ENCODE peak calls at places on chromosomes 13 and 19, in four cellular contexts. W is HepG2, H is WTC11, S is K562. E is an unnamed sample.

GRCh38 chr13:25018729-25019115 is 77.2 kb upstream of the PABPC3 start:
- DNase-seq in W (no peak), H (peak), S (no peak), E (no peak)

GRCh38 chr13:30998548-30999140 is 66.2 kb downstream of the TEX26 start:
- DNase-seq in W (no peak), H (no peak), S (no peak), E (no peak)

GRCh38 chr13:108917581-108917980 is 288.2 kb downstream of the MYO16 start:
- DNase-seq in W (no peak), H (no peak), S (no peak), E (no peak)

GRCh38 chr19:44236384-44236783 is 23.3 kb upstream of the ZNF233 start:
- DNase-seq in W (no peak), H (no peak), S (no peak), E (no peak)

GRCh38 chr13:41960195-41960699 is 662 bp downstream of the VWA8 start:
- DNase-seq in W (peak), H (no peak), S (peak), E (no peak)

GRCh38 chr19:46616631-46617322 is 8.1 kb downstream of the PTGIR start:
- DNase-seq in W (peak), H (peak), S (peak), E (no peak)

GRCh38 chr13:85347251-85347650 is 452.0 kb downstream of the SLITRK6 start:
- DNase-seq in W (no peak), H (no peak), S (no peak), E (no peak)

GRCh38 chr13:48251616-48252081 is 18.6 kb downstream of the ITM2B start:
- DNase-seq in W (no peak), H (no peak), S (no peak), E (no peak)

GRCh38 chr19:1213391-1214286 is 8.1 kb downstream of the STK11 start:
- DNase-seq in W (no peak), H (no peak), S (no peak), E (peak)

GRCh38 chr19:31883299-31883990 is 462.0 kb upstream of the ZNF507 start:
- DNase-seq in W (no peak), H (no peak), S (no peak), E (no peak)

GRCh38 chr13:49443327-49443688 is 556 bp downstream of the CAB39L start:
- DNase-seq in W (peak), H (no peak), S (peak), E (no peak)

GRCh38 chr13:73816702-73817101 is 317.5 kb downstream of the KLF12 start:
- DNase-seq in W (no peak), H (no peak), S (no peak), E (no peak)

GRCh38 chr19:46661020-46661731 is at the start of gene DACT3:
- DNase-seq in W (peak), H (peak), S (peak), E (peak)

GRCh38 chr13:71285700-71286099 is 581.3 kb downstream of the DACH1 start:
- DNase-seq in W (no peak), H (no peak), S (no peak), E (no peak)

GRCh38 chr19:1652471-1653299 is at the start of gene TCF3:
- DNase-seq in W (peak), H (peak), S (peak), E (peak)

GRCh38 chr13:31134055-31134711 is 27.5 kb downstream of the HSPH1 start:
- DNase-seq in W (no peak), H (no peak), S (no peak), E (no peak)

GRCh38 chr19:53993448-53993847 is 2.0 kb downstream of the CACNG6 start:
- DNase-seq in W (no peak), H (no peak), S (no peak), E (no peak)

GRCh38 chr19:13692096-13692495 is 72.2 kb upstream of the MRI1 start:
- DNase-seq in W (no peak), H (no peak), S (no peak), E (no peak)

GRCh38 chr19:24071078-24071477 is 15.9 kb upstream of the ZNF254 start:
- DNase-seq in W (no peak), H (no peak), S (no peak), E (no peak)
- TF ChIP-seq CREM in W (no peak), H (no peak), S (no peak), E (no peak)

GRCh38 chr19:15538774-15539173 is 30.4 kb downstream of the CYP4F22 start:
- DNase-seq in W (no peak), H (no peak), S (peak), E (no peak)
- TF ChIP-seq SP1 in W (no peak), H (no peak), S (no peak), E (no peak)

DNA sequence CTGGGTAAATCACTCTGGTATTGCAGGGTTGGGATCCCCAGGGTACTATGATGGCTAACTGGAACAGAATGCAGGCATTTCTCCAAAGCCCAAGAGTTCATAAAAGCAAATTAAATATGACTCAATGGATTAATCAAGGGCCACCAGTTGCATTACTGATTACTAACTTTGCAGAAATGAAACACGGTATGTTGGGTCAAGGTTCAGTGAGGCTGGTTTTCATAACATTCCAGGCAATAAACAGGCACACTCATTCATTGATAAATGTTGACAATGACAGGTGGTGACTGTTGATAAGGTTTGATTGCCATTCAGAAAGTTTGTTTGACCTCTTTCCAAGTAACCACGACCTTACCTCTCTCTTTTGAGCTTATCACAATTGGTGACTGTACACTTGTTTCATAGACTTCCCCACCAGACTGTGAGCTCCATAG is 506 bp upstream of the AP1M1 start:
- DNase-seq in W (peak), H (no peak), S (no peak), E (no peak)
- TF ChIP-seq CREM in W (no peak), H (no peak), S (peak), E (no peak)

DNA sequence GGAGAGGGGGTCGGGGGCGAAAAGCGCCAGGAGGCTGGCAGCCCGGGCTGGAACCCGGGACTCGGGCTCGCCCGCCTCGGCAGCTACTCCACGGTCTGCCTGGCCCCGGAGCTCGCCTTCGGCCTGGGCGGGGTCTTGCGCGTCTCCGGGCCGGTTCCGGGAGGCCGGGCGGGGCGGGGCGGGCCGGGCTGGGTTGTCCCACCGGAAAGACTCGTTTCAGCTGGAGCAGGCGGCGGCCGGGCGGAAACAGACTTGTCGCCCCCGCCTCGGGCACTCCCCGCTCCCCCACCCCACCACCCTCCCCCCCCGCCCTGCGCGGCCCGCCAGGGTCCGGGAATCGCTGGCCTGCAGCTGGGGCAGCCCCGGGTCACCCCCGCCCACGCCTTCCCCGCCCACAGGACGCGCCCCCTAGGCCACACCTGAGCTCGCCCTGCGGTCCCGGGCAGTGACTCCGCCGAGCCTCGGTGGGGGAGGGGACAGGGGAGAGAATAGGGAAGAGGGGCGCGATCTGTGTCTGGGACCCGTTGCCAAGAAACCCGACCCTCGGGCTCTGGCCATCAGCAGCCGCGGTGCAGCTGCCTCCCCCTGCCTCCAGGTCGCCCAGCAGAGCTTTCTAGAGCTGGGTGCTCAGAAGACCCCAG is 109.4 kb downstream of the KCTD15 start:
- DNase-seq in W (no peak), H (peak), S (peak), E (no peak)
- TF ChIP-seq SP1 in W (no peak), H (no peak), S (no peak), E (no peak)

DNA sequence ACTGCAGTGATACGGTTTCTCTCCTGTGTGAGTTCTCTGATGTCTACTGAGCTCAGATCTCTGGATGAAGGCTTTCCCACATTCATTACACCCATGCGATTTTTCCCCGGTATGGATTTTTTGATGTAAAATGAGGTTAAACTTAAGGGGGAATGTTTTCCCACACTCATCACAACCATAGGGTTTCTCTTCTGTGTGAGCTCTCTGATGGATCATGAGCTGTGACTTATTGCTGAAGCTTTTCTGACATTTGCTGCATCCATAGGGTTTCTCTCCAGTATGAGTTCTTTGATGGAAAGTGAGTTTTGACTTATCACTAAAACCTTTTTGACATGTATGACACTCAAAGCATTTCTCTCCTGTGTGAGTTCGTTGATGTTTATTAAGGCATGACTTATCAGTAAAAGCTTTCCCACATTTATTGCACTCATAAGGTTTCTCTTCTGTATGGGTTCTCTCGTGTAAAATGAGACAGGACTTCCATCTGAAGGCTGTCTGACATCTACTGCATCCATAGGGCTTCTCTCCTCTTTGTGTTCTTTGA is 10.6 kb upstream of the ZNF649 start:
- DNase-seq in W (no peak), H (no peak), S (no peak), E (no peak)
- TF ChIP-seq CREM in W (no peak), H (no peak), S (no peak), E (no peak)

GRCh38 chr13:114072421-114072820 is 60.0 kb downstream of the RASA3 start:
- DNase-seq in W (no peak), H (no peak), S (no peak), E (no peak)

GRCh38 chr13:114071991-114072390 is 60.4 kb downstream of the RASA3 start:
- DNase-seq in W (no peak), H (peak), S (no peak), E (no peak)

GRCh38 chr13:114074671-114075315 is 57.6 kb downstream of the RASA3 start:
- DNase-seq in W (no peak), H (no peak), S (no peak), E (no peak)

GRCh38 chr13:114076329-114076761 is 56.1 kb downstream of the RASA3 start:
- DNase-seq in W (no peak), H (no peak), S (no peak), E (no peak)

GRCh38 chr13:114073881-114074551 is 58.4 kb downstream of the RASA3 start:
- DNase-seq in W (no peak), H (no peak), S (no peak), E (no peak)
- TF ChIP-seq SP1 in W (no peak), H (no peak), S (no peak), E (no peak)

DNA sequence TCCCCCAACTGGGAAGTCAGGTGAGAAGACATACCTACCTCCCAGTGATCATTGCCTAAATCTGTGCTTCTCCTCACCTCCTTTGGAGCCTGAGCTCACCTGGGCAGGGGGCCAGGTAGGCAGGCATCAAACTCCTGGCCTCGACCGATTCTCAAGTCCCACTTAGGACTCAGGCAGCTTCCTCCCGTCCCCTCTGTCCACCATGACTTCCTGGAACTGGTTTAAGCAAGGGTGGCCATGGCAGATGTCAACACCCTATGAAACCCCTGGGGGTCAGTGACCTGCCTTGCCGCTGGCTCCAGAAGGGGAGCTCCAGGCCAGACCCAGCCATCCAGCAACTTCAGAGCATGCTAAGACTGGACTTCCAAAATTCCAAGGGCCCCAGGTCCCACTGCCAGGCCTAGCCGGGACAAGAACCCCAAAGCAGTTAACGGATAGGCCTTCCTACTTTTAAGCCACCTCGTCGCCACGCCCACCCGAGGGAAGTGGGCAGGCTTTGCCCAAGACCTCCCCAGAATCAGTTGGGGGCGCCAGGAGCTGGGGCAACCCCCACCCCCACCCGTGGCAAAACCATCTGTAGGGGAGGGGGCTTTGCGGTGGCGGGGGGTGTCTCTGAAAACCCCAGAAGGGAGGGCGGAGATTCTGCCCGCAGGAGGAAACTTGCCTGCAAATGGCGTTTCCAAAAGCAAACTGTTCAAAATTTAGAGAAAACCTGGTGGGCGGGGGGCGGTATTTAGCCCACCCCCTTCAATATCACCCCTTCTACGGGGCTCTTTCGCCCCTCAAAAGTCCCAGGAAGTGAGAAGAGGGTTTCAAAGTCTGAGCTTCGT is 657 bp downstream of the PLIN3 start:
- DNase-seq in W (peak), H (peak), S (peak), E (no peak)
- TF ChIP-seq CREM in W (no peak), H (peak), S (no peak), E (no peak)

GRCh38 chr19:11480927-11481776 is at the start of gene ELAVL3:
- DNase-seq in W (no peak), H (peak), S (no peak), E (no peak)

GRCh38 chr19:11480081-11480926 is 542 bp downstream of the ELAVL3 start:
- DNase-seq in W (no peak), H (peak), S (no peak), E (no peak)

GRCh38 chr19:11479090-11479469 is 1.8 kb downstream of the ELAVL3 start:
- DNase-seq in W (no peak), H (no peak), S (no peak), E (no peak)

GRCh38 chr19:11478167-11479089 is 2.4 kb downstream of the ELAVL3 start:
- DNase-seq in W (no peak), H (no peak), S (peak), E (no peak)

GRCh38 chr19:11479470-11480080 is 1.3 kb downstream of the ELAVL3 start:
- DNase-seq in W (peak), H (peak), S (peak), E (no peak)
- TF ChIP-seq SP1 in W (no peak), H (peak), S (peak), E (no peak)